ENCODE peak calls at places on chromosome 14, in ten cellular contexts. M is HL-60; D is natural killer cell; X is heart right ventricle; W is CD8-positive, alpha-beta T cell; B is NB4; L is A549; C is GM06990; P is neural progenitor cell; V is heart left ventricle. N is an unnamed sample.
A peak's percentile ranks its signal among the peaks of the same experiment; 100 is the strongest.

GRCh38 chr14:70525691-70526090 is 9.1 kb downstream of the ADAM20 start:
- DNase-seq in M (no peak), D (no peak), X (no peak), W (no peak), B (no peak), L (no peak), C (no peak), P (no peak), V (no peak), N (no peak)

GRCh38 chr14:69536976-69537375 is 37.7 kb downstream of the CCDC177 start:
- DNase-seq in M (no peak), D (no peak), X (no peak), W (no peak), B (no peak), L (no peak), C (no peak), P (no peak), V (no peak), N (no peak)

GRCh38 chr14:64812412-64812811 is 67.3 kb downstream of the SPTB start:
- DNase-seq in M (no peak), D (no peak), X (no peak), W (peak; percentile 31), B (no peak), L (no peak), C (peak; percentile 30), P (peak; percentile 43), V (no peak), N (no peak)

GRCh38 chr14:77856930-77857329 is 57.0 kb downstream of the ADCK1 start:
- DNase-seq in M (no peak), D (no peak), X (no peak), W (no peak), B (no peak), L (no peak), C (no peak), P (no peak), V (no peak), N (no peak)

GRCh38 chr14:51295666-51296263 is 55.7 kb downstream of the TMX1 start:
- DNase-seq in M (no peak), D (no peak), X (no peak), W (no peak), B (no peak), L (no peak), C (no peak), P (no peak), V (no peak), N (no peak)

GRCh38 chr14:78104130-78104529 is 66.0 kb upstream of the NRXN3 start:
- DNase-seq in M (no peak), D (no peak), X (no peak), W (no peak), B (no peak), L (no peak), C (no peak), P (no peak), V (no peak), N (no peak)

GRCh38 chr14:49972840-49973239 is 80.0 kb downstream of the ARF6 start:
- DNase-seq in M (no peak), D (no peak), X (no peak), W (peak; percentile 40), B (no peak), L (peak; percentile 72), C (no peak), P (no peak), V (no peak), N (no peak)

GRCh38 chr14:105455086-105455640 is 19.5 kb upstream of the CRIP2 start:
- DNase-seq in M (no peak), D (no peak), X (peak; percentile 9), W (no peak), B (no peak), L (no peak), C (no peak), P (no peak), V (peak; percentile 47), N (no peak)

GRCh38 chr14:102697125-102697900 is 79.9 kb upstream of the TRAF3 start:
- DNase-seq in M (no peak), D (no peak), X (no peak), W (no peak), B (no peak), L (no peak), C (no peak), P (no peak), V (no peak), N (no peak)

GRCh38 chr14:104970231-104971068 is 7.7 kb downstream of the AHNAK2 start:
- DNase-seq in M (no peak), D (no peak), X (peak; percentile 36), W (no peak), B (no peak), L (peak; percentile 78), C (no peak), P (peak; percentile 48), V (peak; percentile 61), N (no peak)

GRCh38 chr14:50254248-50254647 is 22.9 kb upstream of the SOS2 start:
- DNase-seq in M (no peak), D (no peak), X (no peak), W (no peak), B (no peak), L (no peak), C (no peak), P (no peak), V (no peak), N (no peak)

GRCh38 chr14:61699092-61699491 is 3.8 kb downstream of the HIF1A start:
- DNase-seq in M (no peak), D (no peak), X (no peak), W (no peak), B (no peak), L (no peak), C (no peak), P (peak; percentile 17), V (no peak), N (no peak)

GRCh38 chr14:72256055-72256454 is 323.8 kb downstream of the RGS6 start:
- DNase-seq in M (no peak), D (no peak), X (no peak), W (no peak), B (no peak), L (no peak), C (no peak), P (no peak), V (no peak), N (no peak)

GRCh38 chr14:35959835-35960234 is 133.7 kb downstream of the BRMS1L start:
- DNase-seq in M (no peak), D (no peak), X (no peak), W (no peak), B (no peak), L (no peak), C (no peak), P (no peak), V (no peak), N (no peak)
- TF ChIP-seq CTCF in M (no peak), D (no peak), X (no peak), W (no peak), B (no peak), L (peak; percentile 44), C (peak; percentile 25), P (peak; percentile 4), V (no peak), N (peak; percentile 8)

GRCh38 chr14:20305265-20306078 is at the start of gene TTC5:
- DNase-seq in M (peak; percentile 85), D (peak; percentile 91), X (peak; percentile 84), W (peak; percentile 92), B (peak; percentile 90), L (peak; percentile 79), C (peak; percentile 83), P (peak; percentile 85), V (peak; percentile 90), N (peak; percentile 86)

GRCh38 chr14:20302042-20302761 is 3.5 kb downstream of the TTC5 start:
- DNase-seq in M (no peak), D (no peak), X (no peak), W (no peak), B (no peak), L (no peak), C (no peak), P (no peak), V (no peak), N (no peak)

GRCh38 chr14:20306079-20306423 is 300 bp upstream of the TTC5 start:
- DNase-seq in M (no peak), D (no peak), X (no peak), W (no peak), B (no peak), L (no peak), C (no peak), P (no peak), V (no peak), N (no peak)
- TF ChIP-seq CTCF in M (no peak), D (no peak), X (no peak), W (peak; percentile 39), B (no peak), L (no peak), C (no peak), P (no peak), V (no peak), N (no peak)

GRCh38 chr14:35213869-35214387 is 78.3 kb upstream of the PSMA6 start:
- DNase-seq in M (no peak), D (no peak), X (no peak), W (no peak), B (no peak), L (no peak), C (no peak), P (no peak), V (no peak), N (no peak)

GRCh38 chr14:35212471-35213142 is 79.6 kb upstream of the PSMA6 start:
- DNase-seq in M (no peak), D (no peak), X (no peak), W (no peak), B (no peak), L (no peak), C (no peak), P (no peak), V (no peak), N (no peak)

GRCh38 chr14:35213143-35213788 is 78.9 kb upstream of the PSMA6 start:
- DNase-seq in M (no peak), D (no peak), X (no peak), W (no peak), B (no peak), L (no peak), C (no peak), P (no peak), V (no peak), N (no peak)

GRCh38 chr14:35218963-35219362 is 73.2 kb upstream of the PSMA6 start:
- DNase-seq in M (no peak), D (no peak), X (no peak), W (no peak), B (no peak), L (no peak), C (no peak), P (no peak), V (no peak), N (no peak)

GRCh38 chr14:35215110-35215872 is 76.9 kb upstream of the PSMA6 start:
- DNase-seq in M (no peak), D (no peak), X (no peak), W (no peak), B (peak; percentile 32), L (peak; percentile 36), C (no peak), P (peak; percentile 50), V (no peak), N (peak; percentile 32)
- TF ChIP-seq CTCF in M (no peak), D (no peak), X (peak; percentile 33), W (no peak), B (no peak), L (peak; percentile 73), C (peak; percentile 31), P (peak; percentile 61), V (peak; percentile 28), N (peak; percentile 43)

DNA sequence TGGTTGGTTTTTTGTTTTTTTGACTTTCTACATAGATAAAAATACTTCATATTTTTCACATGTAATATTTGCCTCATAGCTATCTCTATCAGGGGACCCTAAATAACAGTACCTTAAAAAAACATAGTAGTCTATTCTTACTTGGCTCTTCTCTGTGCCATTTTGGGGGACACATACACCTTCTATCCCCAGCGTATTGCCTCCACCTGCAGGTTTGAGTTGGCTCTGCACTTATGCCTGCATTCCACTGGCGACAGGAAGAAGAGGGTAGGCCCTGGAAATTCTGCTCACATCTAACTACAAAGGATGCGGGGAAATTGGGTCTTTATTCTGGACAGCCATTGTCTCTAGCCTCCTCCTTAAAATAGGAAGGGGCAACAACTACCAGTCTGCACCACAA is 13.8 kb upstream of the IFI27L2 start:
- DNase-seq in M (no peak), D (no peak), X (no peak), W (no peak), B (peak; percentile 34), L (no peak), C (no peak), P (peak; percentile 61), V (no peak), N (no peak)
- TF ChIP-seq CTCF in M (no peak), D (no peak), X (no peak), W (no peak), B (peak; percentile 24), L (no peak), C (peak; percentile 48), P (peak; percentile 63), V (no peak), N (peak; percentile 20)